ENCODE peak calls at places on chromosomes 4 and X, in eight cellular contexts. One of them, this sample, is unnamed.

GRCh38 chr4:52659722-52660261 is 691 bp upstream of the USP46 start:
- DNase-seq in CD4-positive, alpha-beta T cell: no peak
- DNase-seq in esophagus squamous epithelium: no peak
- DNase-seq in iPS DF 6.9: no peak
- DNase-seq in fibroblast of lung: peak; percentile 23
- DNase-seq in MG63: peak; percentile 80
- DNase-seq in H7: peak; percentile 69
- DNase-seq in body of pancreas: peak; percentile 62
- DNase-seq in this sample: no peak

GRCh38 chrX:137563681-137564651 is 2.0 kb upstream of the ZIC3 start:
- DNase-seq in CD4-positive, alpha-beta T cell: no peak
- DNase-seq in esophagus squamous epithelium: no peak
- DNase-seq in iPS DF 6.9: no peak
- DNase-seq in fibroblast of lung: no peak
- DNase-seq in MG63: no peak
- DNase-seq in H7: peak; percentile 83
- DNase-seq in body of pancreas: no peak
- DNase-seq in this sample: no peak

GRCh38 chr4:76562851-76563803 is 128.1 kb downstream of the SHROOM3 start:
- DNase-seq in CD4-positive, alpha-beta T cell: no peak
- DNase-seq in esophagus squamous epithelium: no peak
- DNase-seq in iPS DF 6.9: no peak
- DNase-seq in fibroblast of lung: peak; percentile 70
- DNase-seq in MG63: no peak
- DNase-seq in H7: no peak
- DNase-seq in body of pancreas: no peak
- DNase-seq in this sample: no peak

GRCh38 chrX:78708171-78708570 is 39.3 kb upstream of the LPAR4 start:
- DNase-seq in CD4-positive, alpha-beta T cell: no peak
- DNase-seq in esophagus squamous epithelium: no peak
- DNase-seq in iPS DF 6.9: peak; percentile 9
- DNase-seq in fibroblast of lung: peak; percentile 38
- DNase-seq in MG63: no peak
- DNase-seq in H7: peak; percentile 11
- DNase-seq in body of pancreas: no peak
- DNase-seq in this sample: peak; percentile 10

GRCh38 chr4:94650690-94651089 is 107.1 kb upstream of the BMPR1B start:
- DNase-seq in CD4-positive, alpha-beta T cell: no peak
- DNase-seq in esophagus squamous epithelium: no peak
- DNase-seq in iPS DF 6.9: no peak
- DNase-seq in fibroblast of lung: peak; percentile 12
- DNase-seq in MG63: no peak
- DNase-seq in H7: no peak
- DNase-seq in body of pancreas: no peak
- DNase-seq in this sample: no peak

GRCh38 chr4:41143721-41144379 is 70.5 kb downstream of the APBB2 start:
- DNase-seq in CD4-positive, alpha-beta T cell: no peak
- DNase-seq in esophagus squamous epithelium: no peak
- DNase-seq in iPS DF 6.9: no peak
- DNase-seq in fibroblast of lung: peak; percentile 53
- DNase-seq in MG63: peak; percentile 27
- DNase-seq in H7: no peak
- DNase-seq in body of pancreas: no peak
- DNase-seq in this sample: no peak

GRCh38 chr4:63578383-63578782 is 830.9 kb downstream of the TECRL start:
- DNase-seq in CD4-positive, alpha-beta T cell: no peak
- DNase-seq in esophagus squamous epithelium: no peak
- DNase-seq in iPS DF 6.9: no peak
- DNase-seq in fibroblast of lung: no peak
- DNase-seq in MG63: no peak
- DNase-seq in H7: no peak
- DNase-seq in body of pancreas: no peak
- DNase-seq in this sample: no peak

GRCh38 chrX:134460861-134461218 is 875 bp downstream of the HPRT1 start:
- DNase-seq in CD4-positive, alpha-beta T cell: no peak
- DNase-seq in esophagus squamous epithelium: no peak
- DNase-seq in iPS DF 6.9: no peak
- DNase-seq in fibroblast of lung: peak; percentile 11
- DNase-seq in MG63: no peak
- DNase-seq in H7: no peak
- DNase-seq in body of pancreas: no peak
- DNase-seq in this sample: no peak

GRCh38 chr4:167802463-167803212 is 289.7 kb upstream of the ANXA10 start:
- DNase-seq in CD4-positive, alpha-beta T cell: no peak
- DNase-seq in esophagus squamous epithelium: no peak
- DNase-seq in iPS DF 6.9: no peak
- DNase-seq in fibroblast of lung: no peak
- DNase-seq in MG63: no peak
- DNase-seq in H7: no peak
- DNase-seq in body of pancreas: no peak
- DNase-seq in this sample: no peak

GRCh38 chr4:165761968-165762367 is 111.1 kb upstream of the TLL1 start:
- DNase-seq in CD4-positive, alpha-beta T cell: no peak
- DNase-seq in esophagus squamous epithelium: no peak
- DNase-seq in iPS DF 6.9: no peak
- DNase-seq in fibroblast of lung: peak; percentile 22
- DNase-seq in MG63: no peak
- DNase-seq in H7: no peak
- DNase-seq in body of pancreas: no peak
- DNase-seq in this sample: no peak

GRCh38 chrX:155048997-155049619 is 21.8 kb downstream of the CMC4 start:
- DNase-seq in CD4-positive, alpha-beta T cell: no peak
- DNase-seq in esophagus squamous epithelium: no peak
- DNase-seq in iPS DF 6.9: peak; percentile 16
- DNase-seq in fibroblast of lung: peak; percentile 43
- DNase-seq in MG63: peak; percentile 12
- DNase-seq in H7: peak; percentile 46
- DNase-seq in body of pancreas: peak; percentile 58
- DNase-seq in this sample: no peak

GRCh38 chr4:91630054-91630453 is 673.7 kb upstream of the GRID2 start:
- DNase-seq in CD4-positive, alpha-beta T cell: no peak
- DNase-seq in esophagus squamous epithelium: no peak
- DNase-seq in iPS DF 6.9: no peak
- DNase-seq in fibroblast of lung: no peak
- DNase-seq in MG63: no peak
- DNase-seq in H7: no peak
- DNase-seq in body of pancreas: no peak
- DNase-seq in this sample: no peak

GRCh38 chr4:19999331-19999730 is 252.4 kb upstream of the SLIT2 start:
- DNase-seq in CD4-positive, alpha-beta T cell: no peak
- DNase-seq in esophagus squamous epithelium: no peak
- DNase-seq in iPS DF 6.9: no peak
- DNase-seq in fibroblast of lung: no peak
- DNase-seq in MG63: no peak
- DNase-seq in H7: no peak
- DNase-seq in body of pancreas: no peak
- DNase-seq in this sample: no peak

GRCh38 chrX:42151808-42152207 is 228.5 kb upstream of the CASK start:
- DNase-seq in CD4-positive, alpha-beta T cell: no peak
- DNase-seq in esophagus squamous epithelium: no peak
- DNase-seq in iPS DF 6.9: no peak
- DNase-seq in fibroblast of lung: no peak
- DNase-seq in MG63: no peak
- DNase-seq in H7: no peak
- DNase-seq in body of pancreas: no peak
- DNase-seq in this sample: no peak
- H3K27me3 ChIP-seq in CD4-positive, alpha-beta T cell: no peaks in the 10 kb centered on the region
- H3K27me3 ChIP-seq in esophagus squamous epithelium: no peaks in the 10 kb centered on the region
- H3K27me3 ChIP-seq in iPS DF 6.9: no peaks in the 10 kb centered on the region
- H3K27me3 ChIP-seq in fibroblast of lung: no peaks in the 10 kb centered on the region
- H3K27me3 ChIP-seq in MG63: no peaks in the 10 kb centered on the region
- H3K27me3 ChIP-seq in H7: no peaks in the 10 kb centered on the region
- H3K27me3 ChIP-seq in body of pancreas: no peaks in the 10 kb centered on the region
- H3K27me3 ChIP-seq in this sample: no peaks in the 10 kb centered on the region

DNA sequence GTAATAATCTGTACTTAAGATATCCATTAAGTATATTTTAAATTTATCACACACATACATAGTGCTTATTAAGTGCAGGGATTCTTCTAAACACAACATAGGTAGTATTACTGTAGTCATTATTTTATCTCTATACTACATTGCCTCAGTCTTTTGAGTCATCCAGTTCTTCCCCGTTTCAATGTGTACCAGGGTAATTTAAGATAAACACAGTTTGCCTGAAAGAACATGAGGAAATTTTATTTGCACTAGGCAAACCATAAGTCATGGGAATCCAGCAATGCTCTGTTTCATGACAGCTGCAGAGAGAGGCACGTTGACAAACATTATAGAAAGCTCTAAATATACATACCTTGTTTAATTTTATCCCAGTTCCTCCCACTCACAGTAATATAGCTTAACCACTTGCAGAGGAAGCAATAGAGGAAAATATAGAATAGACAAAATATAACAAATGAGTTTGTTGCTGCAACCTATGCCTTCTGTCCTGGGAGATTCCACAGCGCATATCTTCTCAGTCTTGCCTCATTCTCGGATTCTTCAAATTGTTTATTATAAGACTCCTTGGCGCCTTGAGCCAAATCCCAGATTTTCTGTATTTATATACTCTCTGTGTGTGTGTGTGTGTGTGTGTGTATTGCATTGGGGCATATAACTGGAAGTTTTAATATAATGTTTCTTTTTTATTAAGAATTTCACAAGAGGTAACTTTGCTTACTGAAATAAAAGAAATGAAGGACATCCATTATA is 258.6 kb downstream of the FAM133A start:
- DNase-seq in CD4-positive, alpha-beta T cell: no peak
- DNase-seq in esophagus squamous epithelium: no peak
- DNase-seq in iPS DF 6.9: no peak
- DNase-seq in fibroblast of lung: no peak
- DNase-seq in MG63: no peak
- DNase-seq in H7: no peak
- DNase-seq in body of pancreas: no peak
- DNase-seq in this sample: no peak
- H3K27me3 ChIP-seq in CD4-positive, alpha-beta T cell: no peaks in the 10 kb centered on the region
- H3K27me3 ChIP-seq in esophagus squamous epithelium: no peaks in the 10 kb centered on the region
- H3K27me3 ChIP-seq in iPS DF 6.9: no peaks in the 10 kb centered on the region
- H3K27me3 ChIP-seq in fibroblast of lung: no peaks in the 10 kb centered on the region
- H3K27me3 ChIP-seq in MG63: no peaks in the 10 kb centered on the region
- H3K27me3 ChIP-seq in H7: no peaks in the 10 kb centered on the region
- H3K27me3 ChIP-seq in body of pancreas: no peaks in the 10 kb centered on the region
- H3K27me3 ChIP-seq in this sample: no peaks in the 10 kb centered on the region

GRCh38 chr4:1562771-1563170 is 121.3 kb downstream of the FAM53A start:
- DNase-seq in CD4-positive, alpha-beta T cell: no peak
- DNase-seq in esophagus squamous epithelium: no peak
- DNase-seq in iPS DF 6.9: no peak
- DNase-seq in fibroblast of lung: no peak
- DNase-seq in MG63: no peak
- DNase-seq in H7: no peak
- DNase-seq in body of pancreas: no peak
- DNase-seq in this sample: no peak

GRCh38 chr4:1565598-1566295 is 118.4 kb downstream of the FAM53A start:
- DNase-seq in CD4-positive, alpha-beta T cell: no peak
- DNase-seq in esophagus squamous epithelium: no peak
- DNase-seq in iPS DF 6.9: no peak
- DNase-seq in fibroblast of lung: no peak
- DNase-seq in MG63: no peak
- DNase-seq in H7: no peak
- DNase-seq in body of pancreas: no peak
- DNase-seq in this sample: no peak

GRCh38 chr4:1563768-1564485 is 120.2 kb downstream of the FAM53A start:
- DNase-seq in CD4-positive, alpha-beta T cell: no peak
- DNase-seq in esophagus squamous epithelium: no peak
- DNase-seq in iPS DF 6.9: no peak
- DNase-seq in fibroblast of lung: no peak
- DNase-seq in MG63: no peak
- DNase-seq in H7: no peak
- DNase-seq in body of pancreas: no peak
- DNase-seq in this sample: no peak

GRCh38 chr4:1563241-1563640 is 120.9 kb downstream of the FAM53A start:
- DNase-seq in CD4-positive, alpha-beta T cell: no peak
- DNase-seq in esophagus squamous epithelium: no peak
- DNase-seq in iPS DF 6.9: no peak
- DNase-seq in fibroblast of lung: no peak
- DNase-seq in MG63: no peak
- DNase-seq in H7: no peak
- DNase-seq in body of pancreas: no peak
- DNase-seq in this sample: no peak

DNA sequence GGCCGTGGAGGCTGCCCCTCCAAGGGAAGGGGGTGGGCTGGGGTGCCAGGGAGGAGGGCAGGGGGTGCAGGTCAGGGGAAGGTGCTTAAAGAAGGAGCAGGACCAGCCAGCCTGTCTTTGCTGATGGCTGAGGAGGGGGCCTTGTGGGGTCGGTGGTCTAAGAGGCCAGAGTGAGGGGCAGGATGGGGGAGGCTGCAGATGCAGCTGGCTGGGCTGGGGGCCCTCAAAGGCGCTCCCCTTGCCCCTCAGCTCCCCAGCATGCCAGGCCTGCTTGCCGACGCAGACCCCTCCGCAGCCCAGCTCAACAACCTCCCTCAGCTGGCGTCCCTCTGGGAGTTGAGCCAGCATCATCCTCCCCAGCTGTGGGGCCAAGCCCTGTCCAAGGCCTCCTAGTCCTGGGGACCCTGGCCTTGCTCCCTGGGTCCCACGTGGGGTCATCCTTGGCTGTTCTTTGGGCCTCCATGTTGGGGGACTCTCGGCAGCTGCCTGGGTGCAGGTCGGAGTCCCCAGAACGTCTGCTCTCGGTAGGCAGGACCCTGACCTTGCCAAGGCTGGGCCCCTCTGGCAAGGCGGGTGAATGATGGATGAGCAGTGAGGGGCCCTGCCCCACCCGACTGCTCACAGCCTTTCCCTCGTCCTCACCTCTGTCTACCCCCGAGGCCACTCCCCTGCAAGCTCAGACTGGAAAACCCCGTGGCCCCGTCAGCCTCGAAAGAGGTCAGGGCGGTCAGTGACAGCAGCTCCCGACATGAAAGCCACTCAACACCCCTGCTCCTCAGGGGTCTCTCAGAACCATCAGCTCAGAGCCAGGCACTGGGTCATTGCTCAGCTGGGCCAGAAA is 119.4 kb downstream of the FAM53A start:
- DNase-seq in CD4-positive, alpha-beta T cell: no peak
- DNase-seq in esophagus squamous epithelium: no peak
- DNase-seq in iPS DF 6.9: no peak
- DNase-seq in fibroblast of lung: no peak
- DNase-seq in MG63: no peak
- DNase-seq in H7: no peak
- DNase-seq in body of pancreas: no peak
- DNase-seq in this sample: no peak
- H3K27me3 ChIP-seq in CD4-positive, alpha-beta T cell: peaks cover 11% of the 10 kb centered on the region
- H3K27me3 ChIP-seq in esophagus squamous epithelium: peaks cover 96% of the 10 kb centered on the region
- H3K27me3 ChIP-seq in iPS DF 6.9: no peaks in the 10 kb centered on the region
- H3K27me3 ChIP-seq in fibroblast of lung: peaks cover 5% of the 10 kb centered on the region
- H3K27me3 ChIP-seq in MG63: no peaks in the 10 kb centered on the region
- H3K27me3 ChIP-seq in H7: no peaks in the 10 kb centered on the region
- H3K27me3 ChIP-seq in body of pancreas: no peaks in the 10 kb centered on the region
- H3K27me3 ChIP-seq in this sample: no peaks in the 10 kb centered on the region

DNA sequence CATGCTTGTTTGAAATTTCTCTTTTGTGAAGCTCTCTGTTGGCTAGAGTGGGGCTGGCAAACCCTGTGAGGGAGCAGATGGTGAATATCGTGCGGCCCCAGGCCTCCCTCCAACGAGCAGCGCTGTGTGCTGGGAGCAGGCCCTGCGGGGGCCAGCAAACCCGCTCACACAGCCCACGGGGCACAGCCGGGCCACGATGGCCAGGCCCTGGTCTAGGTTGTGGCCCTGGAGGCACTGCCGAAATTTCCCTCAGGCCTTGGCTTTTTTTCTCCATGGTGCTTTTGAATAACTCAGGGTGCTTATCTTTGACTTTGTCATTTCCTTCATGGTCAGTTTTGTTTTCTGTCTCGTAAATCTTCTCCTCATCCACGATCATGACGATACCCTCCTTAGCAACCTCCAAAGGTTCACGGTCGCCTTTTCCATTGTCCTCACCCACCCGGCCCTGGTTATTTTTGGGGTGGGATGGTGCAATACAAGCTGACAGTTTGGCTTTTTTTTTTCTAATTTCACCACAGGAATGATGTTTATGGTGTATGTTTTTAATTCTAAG is 20.7 kb downstream of the PCGF3 start:
- DNase-seq in CD4-positive, alpha-beta T cell: no peak
- DNase-seq in esophagus squamous epithelium: no peak
- DNase-seq in iPS DF 6.9: no peak
- DNase-seq in fibroblast of lung: peak; percentile 42
- DNase-seq in MG63: no peak
- DNase-seq in H7: no peak
- DNase-seq in body of pancreas: no peak
- DNase-seq in this sample: no peak
- H3K27me3 ChIP-seq in CD4-positive, alpha-beta T cell: no peaks in the 10 kb centered on the region
- H3K27me3 ChIP-seq in esophagus squamous epithelium: no peaks in the 10 kb centered on the region
- H3K27me3 ChIP-seq in iPS DF 6.9: no peaks in the 10 kb centered on the region
- H3K27me3 ChIP-seq in fibroblast of lung: no peaks in the 10 kb centered on the region
- H3K27me3 ChIP-seq in MG63: no peaks in the 10 kb centered on the region
- H3K27me3 ChIP-seq in H7: no peaks in the 10 kb centered on the region
- H3K27me3 ChIP-seq in body of pancreas: no peaks in the 10 kb centered on the region
- H3K27me3 ChIP-seq in this sample: no peaks in the 10 kb centered on the region